ENCODE peak calls at places on chromosomes 11 and 22, in eight cellular contexts. J is GM12878, W is HCT116, O is HepG2, Q is Panc1, P is upper lobe of left lung, Y is K562, M is GM23338. I is an unnamed sample. For H3K4me1, the result is how much of the 10 kb centered on the place peaks cover.

GRCh38 chr11:68667511-68668253 is 16.7 kb upstream of the GAL start:
- ATAC-seq in Q (peak), M (no peak), W (no peak), J (no peak), P (no peak), Y (no peak), O (no peak), I (no peak)

GRCh38 chr11:45798793-45799441 is 6.0 kb upstream of the SLC35C1 start:
- ATAC-seq in Y (no peak), P (no peak), O (peak), J (no peak), M (no peak), W (no peak), Q (no peak), I (no peak)

GRCh38 chr11:81979444-81979843 is 754.2 kb downstream of the FAM181B start:
- ATAC-seq in M (no peak), P (peak), O (no peak), W (no peak), Q (no peak), Y (no peak), J (peak), I (no peak)

GRCh38 chr11:46363031-46363407 is 15.8 kb downstream of the DGKZ start:
- ATAC-seq in M (no peak), J (no peak), P (peak), W (peak), O (no peak), Q (peak), Y (peak), I (peak)

GRCh38 chr11:68550485-68550817 is 89.9 kb downstream of the PPP6R3 start:
- ATAC-seq in M (no peak), W (no peak), P (no peak), Y (no peak), Q (no peak), J (no peak), O (no peak), I (no peak)

GRCh38 chr22:41028841-41029240 is 63.6 kb upstream of the EP300 start:
- ATAC-seq in O (peak), P (peak), W (peak), J (peak), Y (no peak), Q (no peak), M (no peak), I (peak)

GRCh38 chr11:67400251-67400941 is 1.3 kb downstream of the PPP1CA start:
- ATAC-seq in Y (no peak), W (no peak), P (no peak), O (no peak), J (no peak), Q (no peak), M (no peak), I (no peak)

GRCh38 chr11:15378941-15379340 is 264.2 kb downstream of the INSC start:
- ATAC-seq in M (no peak), Q (no peak), O (no peak), J (no peak), Y (no peak), P (peak), W (no peak), I (no peak)

GRCh38 chr11:11279956-11280689 is 72.9 kb downstream of the CSNK2A3 start:
- ATAC-seq in P (no peak), Y (no peak), O (peak), M (peak), Q (peak), W (no peak), J (no peak), I (peak)

GRCh38 chr22:39686776-39687525 is 116.4 kb downstream of the CACNA1I start:
- ATAC-seq in Y (no peak), J (no peak), M (no peak), W (no peak), O (no peak), P (no peak), Q (no peak), I (no peak)

GRCh38 chr22:26617251-26618199 is at the start of gene CRYBB1:
- ATAC-seq in Y (peak), Q (no peak), O (no peak), W (no peak), M (peak), J (peak), P (peak), I (peak)

GRCh38 chr11:46264976-46265375 is 12.5 kb upstream of the CREB3L1 start:
- ATAC-seq in W (no peak), P (no peak), M (peak), Q (peak), O (no peak), J (no peak), Y (no peak), I (no peak)

GRCh38 chr11:20065040-20065805 is 95.1 kb downstream of the DBX1 start:
- ATAC-seq in O (no peak), M (peak), P (no peak), Q (no peak), J (no peak), W (no peak), Y (no peak), I (no peak)

GRCh38 chr22:39954584-39955055 is 5.6 kb upstream of the TMA7B start:
- ATAC-seq in O (no peak), Q (no peak), P (no peak), Y (no peak), J (no peak), M (no peak), W (no peak), I (no peak)

GRCh38 chr11:66388746-66389386 is 17.3 kb upstream of the SLC29A2 start:
- ATAC-seq in J (peak), P (peak), Y (peak), Q (peak), W (peak), M (peak), O (peak), I (peak)

GRCh38 chr22:41157083-41157482 is 48.0 kb upstream of the L3MBTL2 start:
- ATAC-seq in M (no peak), O (no peak), P (no peak), W (no peak), Q (no peak), J (no peak), Y (no peak), I (no peak)

GRCh38 chr11:76752321-76753175 is 30.6 kb upstream of the TSKU start:
- ATAC-seq in W (no peak), M (peak), O (peak), Q (peak), Y (peak), J (no peak), P (peak), I (peak)

GRCh38 chr11:108606495-108607160 is 13.1 kb upstream of the EXPH5 start:
- ATAC-seq in M (no peak), O (no peak), J (no peak), W (no peak), Q (no peak), Y (no peak), P (no peak), I (no peak)

GRCh38 chr11:13271060-13271693 is 6.4 kb upstream of the BMAL1 start:
- ATAC-seq in P (no peak), O (no peak), W (no peak), Y (no peak), Q (no peak), M (no peak), J (no peak), I (no peak)

GRCh38 chr11:16895306-16895705 is 118.9 kb downstream of the PLEKHA7 start:
- ATAC-seq in O (no peak), J (no peak), W (no peak), P (no peak), Y (no peak), M (no peak), Q (no peak), I (no peak)

GRCh38 chr22:48581821-48582469 is 1245.7 kb downstream of the BRD1 start:
- ATAC-seq in M (peak), J (no peak), W (no peak), O (peak), P (no peak), Y (no peak), Q (no peak), I (no peak)

GRCh38 chr11:60332923-60333322 is 5.9 kb downstream of the MS4A6E start:
- ATAC-seq in M (no peak), J (no peak), Y (no peak), P (peak), Q (no peak), W (no peak), O (no peak), I (no peak)

GRCh38 chr22:36267896-36268485 is 15.1 kb downstream of the APOL1 start:
- ATAC-seq in Q (no peak), J (no peak), W (no peak), Y (no peak), O (no peak), M (no peak), P (no peak), I (no peak)

GRCh38 chr11:36347384-36347906 is 51.4 kb downstream of the PRR5L start:
- ATAC-seq in Y (no peak), P (no peak), Q (no peak), J (peak), O (no peak), M (no peak), W (no peak), I (no peak)

GRCh38 chr11:36350137-36350513 is 54.0 kb downstream of the PRR5L start:
- ATAC-seq in W (no peak), J (no peak), M (no peak), Y (no peak), Q (no peak), O (no peak), P (peak), I (no peak)

GRCh38 chr11:36346562-36347383 is 50.7 kb downstream of the PRR5L start:
- ATAC-seq in Y (no peak), Q (no peak), J (peak), W (no peak), M (no peak), P (no peak), O (no peak), I (no peak)

GRCh38 chr11:36352919-36353318 is 56.8 kb downstream of the PRR5L start:
- ATAC-seq in Q (no peak), J (no peak), M (no peak), W (no peak), Y (no peak), P (no peak), O (no peak), I (no peak)

DNA sequence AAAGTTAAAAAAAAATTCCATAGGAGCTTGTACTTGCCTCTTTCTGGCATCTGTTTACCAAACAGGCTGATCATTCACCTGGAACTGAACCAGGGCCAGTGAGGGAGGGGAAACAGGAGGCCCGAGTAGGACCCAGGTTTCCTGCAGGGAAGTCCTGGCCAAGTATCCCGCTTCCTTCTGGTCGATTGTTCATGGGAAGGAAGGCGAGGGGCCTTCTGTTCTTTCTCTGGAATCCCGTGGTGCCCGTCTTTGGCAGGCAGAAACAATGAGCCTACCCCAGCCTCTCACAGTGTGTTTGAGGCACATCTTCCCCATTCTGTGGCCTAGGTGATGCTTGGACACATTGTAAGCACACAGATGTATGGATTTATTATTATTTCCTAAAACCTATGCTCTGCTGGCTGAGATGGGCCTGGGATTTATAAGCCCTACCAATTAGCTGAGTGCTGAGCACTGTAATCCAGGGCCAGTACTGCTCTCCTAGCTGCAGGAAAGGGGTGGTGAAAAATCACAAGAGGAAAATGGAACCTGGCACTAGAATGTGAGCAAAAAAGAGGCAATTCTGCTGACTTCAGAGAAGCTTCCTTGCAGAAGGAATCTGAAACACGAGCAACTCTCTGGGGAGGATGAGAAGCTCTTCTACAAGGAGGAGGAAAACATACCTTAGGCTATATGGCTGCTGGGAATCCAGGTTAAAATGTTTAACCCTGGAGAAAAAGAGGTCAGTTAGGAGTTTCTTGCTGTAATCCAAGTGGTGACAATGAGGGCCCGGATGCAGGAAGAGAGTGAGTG is 53.5 kb downstream of the PRR5L start:
- ATAC-seq in O (no peak), J (no peak), Q (no peak), Y (no peak), P (no peak), M (peak), W (no peak), I (no peak)
- H3K4me1 ChIP-seq in O (under half), J (under half), Q (under half), Y (under half), P (under half), M (under half), W (under half), I (under half)

GRCh38 chr11:6475936-6476335 is 2.2 kb upstream of the TRIM3 start:
- ATAC-seq in Y (peak), W (no peak), P (no peak), M (peak), Q (no peak), J (no peak), O (peak), I (no peak)
- TF ChIP-seq POLR2AphosphoS5 in Y (no peak), W (no peak), P (no peak), M (no peak), Q (no peak), J (no peak), O (no peak), I (no peak)

DNA sequence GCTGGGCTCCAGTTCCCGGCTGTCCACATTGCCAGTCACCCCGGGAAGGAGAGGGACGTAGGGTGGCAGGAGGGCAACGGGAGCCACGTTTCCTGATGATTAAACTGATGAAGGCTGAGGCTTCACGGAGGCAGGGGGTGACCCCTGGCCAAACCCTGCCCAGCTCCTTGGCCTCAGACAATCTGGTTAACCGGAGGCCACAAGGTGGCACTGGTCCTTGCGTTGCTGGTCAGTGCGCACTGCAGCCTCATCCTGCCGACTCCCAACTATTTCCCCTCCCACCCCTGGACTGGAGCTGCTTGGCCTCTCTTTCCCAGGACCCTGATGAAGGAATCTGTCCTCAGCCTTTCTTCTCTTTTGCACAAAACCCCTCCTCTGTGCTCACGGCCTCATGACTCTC is 75.3 kb downstream of the PDE2A start:
- ATAC-seq in J (peak), W (peak), M (peak), Y (peak), P (peak), Q (peak), O (peak), I (peak)
- TF ChIP-seq CTCF in J (peak), W (peak), M (peak), Y (peak), P (peak), Q (peak), O (peak), I (no peak)

DNA sequence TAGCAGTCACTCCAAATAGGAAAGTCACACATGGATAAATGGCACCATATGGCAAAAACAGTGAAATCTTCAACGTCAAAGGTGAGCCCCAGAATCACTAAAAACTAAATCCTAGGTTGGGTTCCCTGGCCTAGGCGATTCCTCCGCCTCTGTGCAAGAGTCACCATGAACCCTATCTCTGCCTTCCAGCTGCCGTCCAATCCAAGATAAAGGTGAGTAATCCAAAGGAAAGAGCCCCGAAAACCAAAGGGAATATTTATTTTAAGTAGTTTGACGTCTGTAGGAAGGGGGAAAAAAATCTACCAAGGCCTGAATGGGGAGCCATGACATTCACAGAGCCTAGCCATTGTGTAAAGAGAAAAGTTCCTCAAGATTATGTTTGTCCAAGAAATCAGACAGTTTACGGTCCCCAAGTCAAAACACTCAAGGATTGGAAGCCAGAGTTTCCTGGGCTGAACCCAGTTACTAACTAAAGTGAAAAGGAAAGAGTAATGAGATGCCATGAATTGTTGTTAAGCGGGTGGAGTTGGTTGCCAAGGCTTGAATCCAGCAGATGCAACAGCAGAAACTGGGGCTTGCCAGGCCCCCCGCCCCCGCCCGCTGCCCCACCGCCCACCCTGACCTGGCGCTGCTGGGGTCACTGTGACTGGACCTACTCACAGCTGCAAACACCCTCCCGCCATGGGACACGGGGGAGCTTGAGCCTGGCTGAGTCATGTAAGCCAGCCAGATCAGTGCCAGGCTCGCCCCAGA is 39.7 kb upstream of the ETS1 start:
- ATAC-seq in Q (no peak), J (no peak), W (no peak), P (no peak), O (no peak), M (no peak), Y (no peak), I (no peak)
- H3K4me1 ChIP-seq in Q (under half), J (half or more), W (under half), P (under half), O (under half), M (under half), Y (under half), I (under half)

DNA sequence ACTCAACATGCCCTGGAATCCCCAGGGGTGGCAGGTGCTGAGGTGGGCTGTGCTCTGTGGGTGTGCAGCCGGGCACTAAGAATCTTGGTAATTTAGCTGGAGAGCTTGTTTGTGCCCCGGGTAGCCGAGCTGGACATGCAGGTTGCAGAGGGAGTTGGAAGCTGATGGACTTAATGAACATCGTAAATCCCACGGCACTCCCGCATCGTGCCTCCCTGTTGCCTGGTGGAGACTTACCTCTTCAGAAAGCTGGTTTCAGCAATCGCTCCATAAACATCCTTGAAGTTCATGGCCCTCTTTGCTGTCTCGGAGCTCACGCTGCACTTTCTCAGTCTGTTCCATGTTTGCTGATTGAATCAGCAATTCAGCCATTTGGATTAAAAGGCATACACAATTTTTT is 29.9 kb downstream of the RPS6KA4 start:
- ATAC-seq in W (no peak), P (no peak), O (no peak), Y (no peak), Q (no peak), M (no peak), J (no peak), I (no peak)
- TF ChIP-seq POLR2AphosphoS5 in W (no peak), P (no peak), O (no peak), Y (no peak), Q (no peak), M (no peak), J (no peak), I (no peak)

DNA sequence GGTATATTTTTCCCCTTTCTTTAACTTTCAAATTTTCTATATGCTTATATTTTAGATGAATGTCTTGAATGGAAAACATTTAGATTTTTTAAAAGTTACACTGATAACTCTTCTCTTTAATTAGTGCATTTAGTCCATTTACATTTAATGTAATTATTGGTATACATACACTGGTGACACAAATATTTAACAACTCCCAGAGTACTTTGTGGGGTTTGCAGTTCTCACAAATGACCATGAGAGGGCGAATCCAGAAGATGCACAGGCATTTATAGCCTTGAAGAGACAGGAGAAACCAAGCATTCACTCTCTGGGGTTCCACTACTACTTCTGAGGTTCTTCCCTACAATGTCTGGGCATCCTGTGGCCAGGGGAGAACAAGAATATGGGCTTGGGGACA is 125.1 kb downstream of the TIMP3 start:
- ATAC-seq in J (peak), P (no peak), Y (peak), M (peak), O (peak), W (peak), Q (no peak), I (no peak)
- TF ChIP-seq CTCF in J (peak), P (peak), Y (peak), M (peak), O (peak), W (peak), Q (peak), I (peak)

GRCh38 chr22:22593964-22594656 is 35.0 kb upstream of the PRAME start:
- ATAC-seq in Q (no peak), P (peak), M (peak), O (peak), Y (peak), J (peak), W (peak), I (no peak)
- H3K4me1 ChIP-seq in Q (under half), P (under half), M (under half), O (under half), Y (under half), J (under half), W (under half), I (under half)

I was measured in gastroesophageal sphincter.